ENCODE peak calls at places on chromosomes 5 and 9, in four cellular contexts. One of them, this sample, is unnamed.

GRCh38 chr5:150632305-150633160 is 7.9 kb upstream of the SYNPO start:
- DNase-seq in fibroblast of lung: peak
- DNase-seq in neural crest cell: no peak
- DNase-seq in activated CD4-positive, CD25-positive, alpha-beta regulatory T cell: no peak
- DNase-seq in this sample: peak

GRCh38 chr5:170327802-170328201 is 30.2 kb upstream of the LCP2 start:
- DNase-seq in fibroblast of lung: no peak
- DNase-seq in neural crest cell: no peak
- DNase-seq in activated CD4-positive, CD25-positive, alpha-beta regulatory T cell: no peak
- DNase-seq in this sample: no peak

GRCh38 chr9:107929439-107929838 is 439.9 kb upstream of the KLF4 start:
- DNase-seq in fibroblast of lung: peak
- DNase-seq in neural crest cell: no peak
- DNase-seq in activated CD4-positive, CD25-positive, alpha-beta regulatory T cell: no peak
- DNase-seq in this sample: no peak

GRCh38 chr9:94649100-94649855 is 10.0 kb upstream of the FBP1 start:
- DNase-seq in fibroblast of lung: peak
- DNase-seq in neural crest cell: no peak
- DNase-seq in activated CD4-positive, CD25-positive, alpha-beta regulatory T cell: no peak
- DNase-seq in this sample: peak

GRCh38 chr5:59840200-59840601 is 53.3 kb downstream of the PDE4D start:
- DNase-seq in fibroblast of lung: no peak
- DNase-seq in neural crest cell: no peak
- DNase-seq in activated CD4-positive, CD25-positive, alpha-beta regulatory T cell: no peak
- DNase-seq in this sample: peak

GRCh38 chr5:179793470-179794139 is at the start of gene LTC4S:
- DNase-seq in fibroblast of lung: peak
- DNase-seq in neural crest cell: no peak
- DNase-seq in activated CD4-positive, CD25-positive, alpha-beta regulatory T cell: no peak
- DNase-seq in this sample: peak

GRCh38 chr5:14385022-14385421 is 196.6 kb upstream of the OTULINL start:
- DNase-seq in fibroblast of lung: no peak
- DNase-seq in neural crest cell: no peak
- DNase-seq in activated CD4-positive, CD25-positive, alpha-beta regulatory T cell: no peak
- DNase-seq in this sample: no peak

GRCh38 chr5:31324832-31325231 is 131.3 kb downstream of the CDH6 start:
- DNase-seq in fibroblast of lung: no peak
- DNase-seq in neural crest cell: no peak
- DNase-seq in activated CD4-positive, CD25-positive, alpha-beta regulatory T cell: no peak
- DNase-seq in this sample: no peak

GRCh38 chr9:123150708-123151503 is 117.4 kb downstream of the GPR21 start:
- DNase-seq in fibroblast of lung: no peak
- DNase-seq in neural crest cell: no peak
- DNase-seq in activated CD4-positive, CD25-positive, alpha-beta regulatory T cell: no peak
- DNase-seq in this sample: peak

GRCh38 chr9:36398745-36399144 is 1.3 kb downstream of the RNF38 start:
- DNase-seq in fibroblast of lung: peak
- DNase-seq in neural crest cell: no peak
- DNase-seq in activated CD4-positive, CD25-positive, alpha-beta regulatory T cell: no peak
- DNase-seq in this sample: peak

GRCh38 chr5:172596638-172597231 is 44.3 kb upstream of the NEURL1B start:
- DNase-seq in fibroblast of lung: no peak
- DNase-seq in neural crest cell: no peak
- DNase-seq in activated CD4-positive, CD25-positive, alpha-beta regulatory T cell: no peak
- DNase-seq in this sample: no peak

GRCh38 chr5:138305797-138306196 is 25.8 kb downstream of the CDC25C start:
- DNase-seq in fibroblast of lung: no peak
- DNase-seq in neural crest cell: no peak
- DNase-seq in activated CD4-positive, CD25-positive, alpha-beta regulatory T cell: no peak
- DNase-seq in this sample: no peak

GRCh38 chr9:94860678-94861588 is 134.4 kb downstream of the AOPEP start:
- DNase-seq in fibroblast of lung: peak
- DNase-seq in neural crest cell: no peak
- DNase-seq in activated CD4-positive, CD25-positive, alpha-beta regulatory T cell: no peak
- DNase-seq in this sample: no peak

GRCh38 chr5:148403344-148403743 is 19.6 kb downstream of the FBXO38 start:
- DNase-seq in fibroblast of lung: no peak
- DNase-seq in neural crest cell: no peak
- DNase-seq in activated CD4-positive, CD25-positive, alpha-beta regulatory T cell: no peak
- DNase-seq in this sample: no peak

GRCh38 chr5:58019614-58020013 is 440.3 kb downstream of the PLK2 start:
- DNase-seq in fibroblast of lung: no peak
- DNase-seq in neural crest cell: no peak
- DNase-seq in activated CD4-positive, CD25-positive, alpha-beta regulatory T cell: no peak
- DNase-seq in this sample: peak

GRCh38 chr5:1437876-1438559 is 7.2 kb downstream of the SLC6A3 start:
- DNase-seq in fibroblast of lung: no peak
- DNase-seq in neural crest cell: no peak
- DNase-seq in activated CD4-positive, CD25-positive, alpha-beta regulatory T cell: no peak
- DNase-seq in this sample: no peak

GRCh38 chr9:35357826-35358225 is 132.1 kb upstream of the RUSC2 start:
- DNase-seq in fibroblast of lung: no peak
- DNase-seq in neural crest cell: no peak
- DNase-seq in activated CD4-positive, CD25-positive, alpha-beta regulatory T cell: no peak
- DNase-seq in this sample: no peak

GRCh38 chr5:66906021-66906420 is 290.6 kb downstream of the CD180 start:
- DNase-seq in fibroblast of lung: no peak
- DNase-seq in neural crest cell: no peak
- DNase-seq in activated CD4-positive, CD25-positive, alpha-beta regulatory T cell: no peak
- DNase-seq in this sample: no peak

GRCh38 chr5:176541338-176542134 is 4.3 kb upstream of the RNF44 start:
- DNase-seq in fibroblast of lung: no peak
- DNase-seq in neural crest cell: no peak
- DNase-seq in activated CD4-positive, CD25-positive, alpha-beta regulatory T cell: no peak
- DNase-seq in this sample: peak

GRCh38 chr5:139660916-139661814 is 13.0 kb downstream of the CXXC5 start:
- DNase-seq in fibroblast of lung: peak
- DNase-seq in neural crest cell: no peak
- DNase-seq in activated CD4-positive, CD25-positive, alpha-beta regulatory T cell: no peak
- DNase-seq in this sample: peak

GRCh38 chr9:14350766-14351165 is 36.8 kb upstream of the NFIB start:
- DNase-seq in fibroblast of lung: no peak
- DNase-seq in neural crest cell: no peak
- DNase-seq in activated CD4-positive, CD25-positive, alpha-beta regulatory T cell: no peak
- DNase-seq in this sample: no peak

GRCh38 chr5:136212252-136212721 is 19.3 kb upstream of the SMIM32 start:
- DNase-seq in fibroblast of lung: peak
- DNase-seq in neural crest cell: peak
- DNase-seq in activated CD4-positive, CD25-positive, alpha-beta regulatory T cell: no peak
- DNase-seq in this sample: no peak

GRCh38 chr5:652023-652515 is 39.9 kb downstream of the CEP72 start:
- DNase-seq in fibroblast of lung: no peak
- DNase-seq in neural crest cell: no peak
- DNase-seq in activated CD4-positive, CD25-positive, alpha-beta regulatory T cell: no peak
- DNase-seq in this sample: no peak

GRCh38 chr9:124776952-124777645 is at the start of gene OLFML2A:
- DNase-seq in fibroblast of lung: no peak
- DNase-seq in neural crest cell: peak
- DNase-seq in activated CD4-positive, CD25-positive, alpha-beta regulatory T cell: no peak
- DNase-seq in this sample: no peak

GRCh38 chr5:93349613-93350012 is 231.4 kb downstream of the NR2F1-AS1 start:
- DNase-seq in fibroblast of lung: peak
- DNase-seq in neural crest cell: no peak
- DNase-seq in activated CD4-positive, CD25-positive, alpha-beta regulatory T cell: no peak
- DNase-seq in this sample: peak

GRCh38 chr9:137705443-137705863 is 86.6 kb downstream of the EHMT1 start:
- DNase-seq in fibroblast of lung: no peak
- DNase-seq in neural crest cell: no peak
- DNase-seq in activated CD4-positive, CD25-positive, alpha-beta regulatory T cell: no peak
- DNase-seq in this sample: no peak

GRCh38 chr9:36143242-36143641 is 6.7 kb downstream of the GLIPR2 start:
- DNase-seq in fibroblast of lung: no peak
- DNase-seq in neural crest cell: no peak
- DNase-seq in activated CD4-positive, CD25-positive, alpha-beta regulatory T cell: no peak
- DNase-seq in this sample: no peak

GRCh38 chr5:115246361-115246991 is 16.2 kb downstream of the PGGT1B start:
- DNase-seq in fibroblast of lung: peak
- DNase-seq in neural crest cell: no peak
- DNase-seq in activated CD4-positive, CD25-positive, alpha-beta regulatory T cell: no peak
- DNase-seq in this sample: no peak

GRCh38 chr9:76893395-76893932 is 12.4 kb downstream of the PRUNE2 start:
- DNase-seq in fibroblast of lung: no peak
- DNase-seq in neural crest cell: no peak
- DNase-seq in activated CD4-positive, CD25-positive, alpha-beta regulatory T cell: no peak
- DNase-seq in this sample: no peak

GRCh38 chr9:31605164-31605563 is 779.3 kb upstream of the ACO1 start:
- DNase-seq in fibroblast of lung: no peak
- DNase-seq in neural crest cell: no peak
- DNase-seq in activated CD4-positive, CD25-positive, alpha-beta regulatory T cell: no peak
- DNase-seq in this sample: no peak

GRCh38 chr5:41432481-41433253 is 77.7 kb downstream of the PLCXD3 start:
- DNase-seq in fibroblast of lung: no peak
- DNase-seq in neural crest cell: no peak
- DNase-seq in activated CD4-positive, CD25-positive, alpha-beta regulatory T cell: no peak
- DNase-seq in this sample: no peak

GRCh38 chr9:26856413-26857032 is 36.1 kb downstream of the CAAP1 start:
- DNase-seq in fibroblast of lung: peak
- DNase-seq in neural crest cell: peak
- DNase-seq in activated CD4-positive, CD25-positive, alpha-beta regulatory T cell: no peak
- DNase-seq in this sample: no peak

GRCh38 chr9:97412628-97413382 is 909 bp downstream of the TDRD7 start:
- DNase-seq in fibroblast of lung: peak
- DNase-seq in neural crest cell: no peak
- DNase-seq in activated CD4-positive, CD25-positive, alpha-beta regulatory T cell: no peak
- DNase-seq in this sample: no peak

GRCh38 chr9:68538200-68538599 is 2.5 kb downstream of the TMEM252 start:
- DNase-seq in fibroblast of lung: peak
- DNase-seq in neural crest cell: no peak
- DNase-seq in activated CD4-positive, CD25-positive, alpha-beta regulatory T cell: no peak
- DNase-seq in this sample: no peak

GRCh38 chr9:124652994-124653393 is 118.1 kb downstream of the NR6A1 start:
- DNase-seq in fibroblast of lung: no peak
- DNase-seq in neural crest cell: no peak
- DNase-seq in activated CD4-positive, CD25-positive, alpha-beta regulatory T cell: no peak
- DNase-seq in this sample: no peak

This sample was measured in NCI-H226.